ENCODE peak calls at places on chromosomes 11 and 22, in six cellular contexts. Z is uterus, H is right lobe of liver, K is endothelial cell of umbilical vein, T is adrenal gland, W is heart left ventricle. N is an unnamed sample.

GRCh38 chr22:38298312-38299000 is 18.8 kb downstream of the CSNK1E start:
- DNase-seq in Z (no peak), H (no peak), K (no peak), T (no peak), W (no peak), N (peak; percentile 49)

GRCh38 chr11:2837096-2837601 is 48.4 kb downstream of the CDKN1C start:
- DNase-seq in Z (peak; percentile 72), H (no peak), K (no peak), T (no peak), W (peak; percentile 85), N (peak; percentile 76)

GRCh38 chr11:13053255-13053917 is 44.3 kb downstream of the RASSF10 start:
- DNase-seq in Z (no peak), H (no peak), K (no peak), T (no peak), W (no peak), N (no peak)

GRCh38 chr11:31114437-31114836 is 255.1 kb downstream of the DCDC1 start:
- DNase-seq in Z (no peak), H (no peak), K (no peak), T (no peak), W (no peak), N (no peak)

GRCh38 chr11:117192401-117192875 is 6.7 kb upstream of the TAGLN start:
- DNase-seq in Z (peak; percentile 12), H (no peak), K (no peak), T (no peak), W (no peak), N (no peak)

GRCh38 chr22:27045103-27045940 is 387.9 kb downstream of the MIAT start:
- DNase-seq in Z (no peak), H (no peak), K (peak; percentile 28), T (no peak), W (no peak), N (no peak)

GRCh38 chr11:12177739-12178338 is 67.4 kb downstream of the MICAL2 start:
- DNase-seq in Z (no peak), H (no peak), K (no peak), T (no peak), W (no peak), N (peak; percentile 79)

GRCh38 chr11:83023410-83023809 is 48.3 kb downstream of the RAB30 start:
- DNase-seq in Z (no peak), H (no peak), K (no peak), T (no peak), W (no peak), N (no peak)

GRCh38 chr22:21621891-21622623 is 7.8 kb downstream of the YDJC start:
- DNase-seq in Z (no peak), H (no peak), K (no peak), T (no peak), W (no peak), N (no peak)

GRCh38 chr22:17586831-17587440 is 23.6 kb downstream of the SLC25A18 start:
- DNase-seq in Z (no peak), H (no peak), K (no peak), T (no peak), W (no peak), N (no peak)

GRCh38 chr22:43252319-43252718 is 65.4 kb upstream of the TTLL12 start:
- DNase-seq in Z (no peak), H (no peak), K (no peak), T (no peak), W (no peak), N (no peak)

GRCh38 chr11:2992234-2992999 is at the start of gene NAP1L4:
- DNase-seq in Z (peak; percentile 95), H (peak; percentile 99), K (peak; percentile 97), T (peak; percentile 97), W (peak; percentile 98), N (peak; percentile 99)

GRCh38 chr22:19069451-19069850 is 52.8 kb downstream of the DGCR2 start:
- DNase-seq in Z (no peak), H (no peak), K (no peak), T (no peak), W (no peak), N (no peak)

GRCh38 chr11:81496566-81496965 is 1237.1 kb downstream of the FAM181B start:
- DNase-seq in Z (no peak), H (no peak), K (no peak), T (no peak), W (no peak), N (no peak)

GRCh38 chr11:115251126-115251525 is 253.1 kb downstream of the CADM1 start:
- DNase-seq in Z (no peak), H (no peak), K (no peak), T (no peak), W (no peak), N (no peak)

GRCh38 chr22:32607086-32607485 is 132.5 kb downstream of the FBXO7 start:
- DNase-seq in Z (no peak), H (no peak), K (no peak), T (no peak), W (no peak), N (no peak)

GRCh38 chr11:132202621-132203020 is 832.2 kb downstream of the NTM start:
- DNase-seq in Z (no peak), H (no peak), K (no peak), T (no peak), W (no peak), N (no peak)

GRCh38 chr11:120807414-120808150 is 216.3 kb upstream of the TBCEL start:
- DNase-seq in Z (no peak), H (no peak), K (peak; percentile 61), T (no peak), W (no peak), N (no peak)

GRCh38 chr11:130514316-130514715 is 65.9 kb downstream of the ADAMTS15 start:
- DNase-seq in Z (no peak), H (no peak), K (no peak), T (no peak), W (no peak), N (no peak)

GRCh38 chr11:108221401-108221800 is 1.0 kb downstream of the NPAT start:
- DNase-seq in Z (no peak), H (no peak), K (peak; percentile 79), T (no peak), W (no peak), N (peak; percentile 66)

GRCh38 chr11:47412152-47412746 is 3.9 kb downstream of the SLC39A13 start:
- DNase-seq in Z (no peak), H (peak; percentile 69), K (no peak), T (no peak), W (peak; percentile 59), N (peak; percentile 73)

GRCh38 chr11:61305417-61305816 is 10.3 kb upstream of the VWCE start:
- DNase-seq in Z (no peak), H (no peak), K (no peak), T (no peak), W (no peak), N (no peak)

GRCh38 chr11:20243974-20244373 is 83.7 kb upstream of the DBX1 start:
- DNase-seq in Z (no peak), H (no peak), K (no peak), T (no peak), W (no peak), N (no peak)

GRCh38 chr11:66727282-66727882 is 1.6 kb downstream of the SPTBN2 start:
- DNase-seq in Z (peak; percentile 33), H (peak; percentile 62), K (peak; percentile 27), T (no peak), W (peak; percentile 36), N (no peak)

GRCh38 chr11:66725646-66726045 is 3.4 kb downstream of the SPTBN2 start:
- DNase-seq in Z (no peak), H (no peak), K (no peak), T (no peak), W (no peak), N (no peak)

GRCh38 chr11:66729447-66729846 is 431 bp upstream of the SPTBN2 start:
- DNase-seq in Z (no peak), H (no peak), K (no peak), T (no peak), W (no peak), N (no peak)

GRCh38 chr11:66727883-66728759 is 895 bp downstream of the SPTBN2 start:
- DNase-seq in Z (no peak), H (no peak), K (no peak), T (no peak), W (no peak), N (no peak)

GRCh38 chr11:66728760-66729385 is at the start of gene SPTBN2:
- DNase-seq in Z (no peak), H (no peak), K (no peak), T (no peak), W (no peak), N (no peak)
- TF ChIP-seq POLR2A in Z (no peak), H (no peak), K (no peak), T (no peak), W (no peak), N (no peak)

DNA sequence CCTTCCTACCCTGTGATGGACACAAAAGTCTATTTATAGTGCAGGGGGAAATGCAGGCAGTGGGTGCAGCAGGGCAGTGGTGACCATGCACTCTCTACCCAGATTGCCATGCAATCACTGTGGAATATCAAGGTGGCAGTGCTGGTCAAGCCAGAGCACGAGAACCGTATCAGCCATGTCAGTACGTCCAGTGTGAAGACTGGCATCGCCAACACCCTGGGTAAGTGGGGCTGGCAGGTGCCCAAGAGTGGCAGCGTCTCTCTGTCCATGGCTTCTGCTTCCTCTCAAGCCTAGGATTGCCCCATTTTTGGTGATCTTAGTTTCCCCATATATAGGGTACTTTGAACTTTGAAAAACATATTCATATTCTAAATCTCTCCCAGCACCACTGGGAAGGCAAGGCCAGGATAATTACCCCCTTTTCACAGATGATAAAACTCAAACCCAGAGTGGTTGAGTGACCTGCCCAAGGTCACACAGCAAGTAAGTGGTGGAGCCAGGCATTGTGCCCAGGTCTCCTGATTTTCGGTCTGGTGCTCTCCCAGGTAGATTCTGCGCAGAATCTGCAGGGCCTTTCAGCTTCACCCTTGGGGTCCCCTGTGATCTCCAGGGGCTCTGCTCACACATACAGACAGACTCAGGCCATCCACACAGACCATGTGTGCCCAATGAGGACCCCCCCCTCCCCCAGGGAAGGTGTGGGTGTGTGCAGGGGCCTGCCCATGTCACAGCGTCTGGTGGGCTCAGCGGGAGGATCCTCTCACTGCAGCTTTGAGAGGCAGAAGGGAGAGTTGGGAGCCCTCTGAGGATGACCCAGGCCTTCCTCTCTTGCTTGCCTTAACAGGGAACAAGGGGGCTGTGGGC is 7.1 kb downstream of the INPPL1 start:
- DNase-seq in Z (no peak), H (no peak), K (no peak), T (no peak), W (peak; percentile 77), N (no peak)
- TF ChIP-seq POLR2A in Z (no peak), H (no peak), K (no peak), T (no peak), W (no peak), N (no peak)

GRCh38 chr22:36419177-36419911 is 31.6 kb upstream of the MYH9 start:
- DNase-seq in Z (peak; percentile 63), H (peak; percentile 51), K (peak; percentile 59), T (no peak), W (peak; percentile 69), N (peak; percentile 54)
- TF ChIP-seq POLR2A in Z (peak; percentile 32), H (no peak), K (no peak), T (no peak), W (no peak), N (no peak)

GRCh38 chr22:49657275-49657973 is 170.2 kb downstream of the BRD1 start:
- DNase-seq in Z (peak; percentile 46), H (peak; percentile 74), K (peak; percentile 96), T (peak; percentile 61), W (peak; percentile 85), N (peak; percentile 82)
- TF ChIP-seq POLR2A in Z (no peak), H (no peak), K (peak; percentile 72), T (no peak), W (peak; percentile 40), N (peak; percentile 69)

DNA sequence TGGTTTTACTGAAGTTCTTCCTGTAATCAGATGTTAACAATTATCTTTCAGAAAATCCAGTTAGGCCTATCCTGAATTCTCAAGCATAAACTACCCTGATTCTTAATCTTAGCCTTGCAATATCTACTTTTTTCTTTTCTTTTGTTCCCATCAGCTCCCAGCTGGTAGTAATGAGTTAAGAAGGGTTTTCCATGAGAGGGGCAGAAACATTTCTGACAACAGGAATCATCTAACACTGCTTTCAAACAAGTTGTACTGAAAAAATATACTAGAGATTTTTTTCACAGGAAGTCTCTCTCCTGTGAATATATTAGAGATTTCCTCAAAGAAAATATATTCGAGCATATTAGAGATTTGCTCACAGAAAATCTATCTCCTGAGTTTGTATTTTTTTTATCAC is 3.3 kb upstream of the TRIM6 start:
- DNase-seq in Z (no peak), H (no peak), K (no peak), T (no peak), W (no peak), N (no peak)
- TF ChIP-seq POLR2A in Z (no peak), H (no peak), K (no peak), T (no peak), W (no peak), N (no peak)

N was measured in erythroblast.